ENCODE peak calls at places on chromosomes 16 and 17, in nine cellular contexts. F is mucosa of descending colon, R is mammary epithelial cell, N is GM12865, O is body of pancreas, T is ovary, D is psoas muscle, E is IMR-90, Z is PC-3. W is an unnamed sample.
A peak's percentile ranks its signal among the peaks of the same experiment; 100 is the strongest.

GRCh38 chr16:70395345-70395901 is 43.5 kb downstream of the ST3GAL2 start:
- DNase-seq in O (peak; percentile 74), D (peak; percentile 87), T (no peak), Z (peak; percentile 40), E (peak; percentile 22), F (peak; percentile 79), N (peak; percentile 82), R (peak; percentile 21), W (peak; percentile 81)

GRCh38 chr16:15829460-15829859 is 27.4 kb downstream of the MYH11 start:
- DNase-seq in O (no peak), Z (no peak), F (peak; percentile 37), N (no peak), D (peak; percentile 78), T (peak; percentile 68), E (peak; percentile 68), R (no peak), W (no peak)

GRCh38 chr17:310111-311010 is 42.2 kb downstream of the RPH3AL start:
- DNase-seq in Z (no peak), E (no peak), R (no peak), N (no peak), O (no peak), F (no peak), D (peak; percentile 40), T (no peak), W (no peak)

GRCh38 chr17:83100853-83101391 is 21.5 kb downstream of the METRNL start:
- DNase-seq in N (peak; percentile 60), Z (no peak), O (no peak), E (no peak), D (peak; percentile 57), F (peak; percentile 37), T (no peak), R (no peak), W (no peak)

GRCh38 chr17:31510273-31511175 is 119.0 kb downstream of the RAB11FIP4 start:
- DNase-seq in T (no peak), F (no peak), N (no peak), E (peak; percentile 58), D (peak; percentile 81), Z (no peak), R (no peak), O (no peak), W (no peak)

GRCh38 chr17:34117332-34117731 is 137.8 kb upstream of the CCL2 start:
- DNase-seq in T (no peak), N (no peak), O (no peak), E (no peak), R (no peak), D (no peak), Z (no peak), F (no peak), W (no peak)

GRCh38 chr16:57444711-57445110 is 2.5 kb downstream of the CIAPIN1 start:
- DNase-seq in Z (no peak), N (no peak), O (no peak), R (no peak), F (no peak), D (no peak), T (no peak), E (peak; percentile 20), W (no peak)

GRCh38 chr16:84315422-84315821 is 20.7 kb downstream of the WFDC1 start:
- DNase-seq in T (no peak), R (no peak), F (no peak), O (no peak), Z (peak; percentile 41), E (peak; percentile 12), D (no peak), N (no peak), W (no peak)

GRCh38 chr16:87240211-87241134 is 76.7 kb downstream of the C16orf95 start:
- DNase-seq in D (no peak), N (no peak), Z (peak; percentile 84), T (no peak), R (peak; percentile 24), O (no peak), E (peak; percentile 21), F (peak; percentile 28), W (no peak)

DNA sequence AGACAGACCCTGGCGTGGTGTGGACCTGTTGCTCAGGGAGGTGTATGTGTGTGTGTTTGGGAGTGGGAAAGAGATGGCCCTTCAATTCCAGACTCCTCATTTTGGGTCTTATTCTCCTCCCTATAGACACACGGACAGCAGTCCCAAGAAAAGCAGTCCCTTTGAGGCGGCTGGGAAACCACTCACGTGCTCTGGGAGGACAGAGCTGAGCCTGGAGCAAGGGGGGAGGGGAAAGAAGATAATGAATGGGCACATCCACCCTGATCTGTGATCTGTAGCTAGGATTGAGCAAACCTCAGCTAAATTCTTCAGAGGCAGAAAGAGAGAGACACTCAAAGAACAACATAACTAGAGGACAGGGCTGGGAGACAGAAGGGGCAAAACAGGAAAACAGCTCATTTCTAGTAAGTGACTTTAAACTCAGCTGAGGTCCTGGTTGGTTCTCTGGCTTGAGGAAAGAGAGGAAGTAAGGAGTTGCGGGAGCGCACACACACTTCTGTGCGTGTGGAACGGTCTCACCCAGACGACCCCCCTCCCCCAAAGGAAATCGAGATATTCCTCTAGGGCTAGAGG is 784 bp downstream of the RAB5C start:
- DNase-seq in E (peak; percentile 29), O (no peak), F (no peak), N (peak; percentile 27), D (no peak), Z (no peak), R (no peak), T (no peak), W (no peak)
- TF ChIP-seq CTCF in E (no peak), O (no peak), F (no peak), N (no peak), D (no peak), Z (no peak), R (no peak), T (no peak), W (no peak)

DNA sequence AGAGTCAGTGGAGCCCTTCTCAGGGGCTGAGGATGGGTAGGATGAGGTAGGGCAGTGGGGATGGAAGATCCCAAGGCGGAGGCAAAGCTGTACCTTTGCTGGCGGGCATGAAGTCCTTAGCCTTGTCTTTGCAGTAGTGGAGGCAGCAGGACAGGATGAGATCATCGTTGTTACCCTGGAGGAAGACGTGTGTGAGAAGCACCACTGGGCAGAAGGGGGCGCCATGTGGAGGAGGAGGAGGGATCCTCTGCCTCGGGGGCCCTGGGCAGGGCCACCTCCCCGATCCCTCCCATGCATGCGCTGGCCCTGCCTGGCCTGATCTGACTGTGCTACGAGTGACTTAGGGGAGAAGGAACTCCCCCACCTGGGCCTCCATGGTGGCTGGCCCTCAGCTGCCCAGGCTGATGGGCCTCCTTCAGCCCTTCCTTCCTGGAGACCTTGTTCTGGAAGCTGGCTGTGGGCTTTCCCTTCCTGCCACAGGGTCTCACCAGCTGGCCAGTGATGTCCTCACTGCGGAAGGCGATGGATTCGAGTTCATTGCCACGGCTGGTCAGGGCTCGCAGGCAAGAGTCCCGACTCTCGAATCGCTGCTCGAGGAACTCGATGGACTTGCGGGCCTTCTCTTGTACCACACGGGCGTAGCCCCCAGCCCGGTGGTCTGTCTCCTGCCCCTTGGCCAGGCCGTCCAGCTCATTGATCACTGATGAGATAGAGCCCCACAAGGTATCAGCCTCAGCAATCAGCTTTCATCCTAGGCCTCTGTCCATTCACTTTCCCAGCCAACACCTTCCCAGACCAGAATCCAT is 10.3 kb downstream of the HIC1 start:
- DNase-seq in O (no peak), T (peak; percentile 44), R (no peak), E (peak; percentile 68), Z (no peak), N (peak; percentile 81), F (no peak), D (peak; percentile 83), W (peak; percentile 75)
- TF ChIP-seq CTCF in O (peak; percentile 7), T (no peak), R (peak; percentile 11), E (peak; percentile 60), Z (peak; percentile 54), N (peak; percentile 64), F (no peak), D (no peak), W (peak; percentile 61)

GRCh38 chr16:5415123-5415522 is 317.5 kb upstream of the EEF2KMT start:
- DNase-seq in R (no peak), T (no peak), E (no peak), O (no peak), N (no peak), F (no peak), D (no peak), Z (no peak), W (no peak)
- TF ChIP-seq CTCF in R (no peak), T (no peak), E (no peak), O (no peak), N (peak; percentile 4), F (no peak), D (no peak), Z (no peak), W (no peak)

GRCh38 chr16:49061315-49061714 is 220.3 kb downstream of the CBLN1 start:
- DNase-seq in R (no peak), D (no peak), T (no peak), N (no peak), O (no peak), F (no peak), Z (no peak), E (no peak), W (no peak)

GRCh38 chr16:49055824-49056545 is 225.7 kb downstream of the CBLN1 start:
- DNase-seq in O (no peak), D (no peak), R (no peak), N (peak; percentile 26), F (no peak), T (no peak), E (no peak), Z (no peak), W (no peak)

GRCh38 chr16:49057391-49057790 is 224.2 kb downstream of the CBLN1 start:
- DNase-seq in E (no peak), N (no peak), T (no peak), Z (no peak), F (no peak), D (no peak), O (no peak), R (no peak), W (no peak)

GRCh38 chr16:49056546-49056945 is 225.1 kb downstream of the CBLN1 start:
- DNase-seq in N (no peak), D (no peak), T (no peak), O (no peak), R (no peak), E (no peak), F (no peak), Z (no peak), W (no peak)

GRCh38 chr16:49058382-49058781 is 223.3 kb downstream of the CBLN1 start:
- DNase-seq in Z (no peak), R (no peak), E (no peak), F (peak; percentile 3), D (no peak), T (no peak), N (no peak), O (no peak), W (no peak)
- TF ChIP-seq CTCF in Z (no peak), R (no peak), E (no peak), F (no peak), D (no peak), T (no peak), N (no peak), O (no peak), W (no peak)

GRCh38 chr17:1484586-1485310 is 7.7 kb downstream of the MYO1C start:
- DNase-seq in E (no peak), Z (peak; percentile 39), O (peak; percentile 74), F (peak; percentile 78), R (peak; percentile 32), D (peak; percentile 70), T (peak; percentile 76), N (peak; percentile 86), W (peak; percentile 87)
- TF ChIP-seq CTCF in E (no peak), Z (no peak), O (no peak), F (no peak), R (no peak), D (no peak), T (no peak), N (peak; percentile 20), W (no peak)

W was measured in GM20000.